ENCODE peak calls at places on chromosomes 13 and 19, in eight cellular contexts. S is CD4-positive, alpha-beta T cell; Y is activated CD4-positive, CD25-positive, alpha-beta regulatory T cell treated with anti-CD3 and anti-CD28 coated beads, Interleukin-2, amount 50 U/mL, for 16 hours; V is EH; D is substantia nigra; N is AG04449; Q is CD8-positive, alpha-beta memory T cell; R is SHP77. Z is an unnamed sample.

GRCh38 chr19:982567-983170 is 1.5 kb upstream of the WDR18 start:
- DNase-seq in S (peak), Y (peak), V (peak), D (peak), N (no peak), Q (peak), R (peak), Z (no peak)

GRCh38 chr13:31234729-31235128 is 35.0 kb downstream of the B3GLCT start:
- DNase-seq in S (no peak), Y (no peak), V (no peak), D (no peak), N (no peak), Q (no peak), R (peak), Z (no peak)

GRCh38 chr13:102311901-102312300 is 89.9 kb downstream of the FGF14 start:
- DNase-seq in S (no peak), Y (no peak), V (no peak), D (no peak), N (no peak), Q (no peak), R (no peak), Z (no peak)

GRCh38 chr19:49689133-49690072 is at the start of gene ADM5:
- DNase-seq in S (no peak), Y (no peak), V (peak), D (peak), N (no peak), Q (no peak), R (peak), Z (no peak)

GRCh38 chr13:52921194-52921593 is 72.8 kb upstream of the PCDH8 start:
- DNase-seq in S (no peak), Y (no peak), V (no peak), D (no peak), N (no peak), Q (no peak), R (no peak), Z (no peak)

GRCh38 chr13:29886446-29886845 is 36.0 kb upstream of the UBL3 start:
- DNase-seq in S (no peak), Y (peak), V (no peak), D (no peak), N (no peak), Q (peak), R (no peak), Z (no peak)

GRCh38 chr19:1286451-1286858 is 782 bp downstream of the EFNA2 start:
- DNase-seq in S (no peak), Y (no peak), V (no peak), D (no peak), N (no peak), Q (no peak), R (no peak), Z (no peak)

GRCh38 chr19:1275260-1275975 is at the start of gene FAM174C:
- DNase-seq in S (peak), Y (peak), V (peak), D (peak), N (peak), Q (peak), R (peak), Z (peak)

GRCh38 chr13:111791131-111791530 is 275.8 kb upstream of the SOX1 start:
- DNase-seq in S (no peak), Y (no peak), V (no peak), D (no peak), N (no peak), Q (no peak), R (no peak), Z (no peak)

GRCh38 chr13:62209539-62209938 is 793.9 kb upstream of the PCDH20 start:
- DNase-seq in S (no peak), Y (no peak), V (no peak), D (no peak), N (no peak), Q (no peak), R (no peak), Z (no peak)

GRCh38 chr19:52898101-52898500 is 666 bp upstream of the ZNF320 start:
- DNase-seq in S (no peak), Y (no peak), V (no peak), D (no peak), N (no peak), Q (no peak), R (no peak), Z (no peak)

GRCh38 chr13:96871470-96871869 is 122.8 kb downstream of the OXGR1 start:
- DNase-seq in S (no peak), Y (no peak), V (no peak), D (no peak), N (no peak), Q (no peak), R (no peak), Z (no peak)

GRCh38 chr13:26424181-26424580 is 133.3 kb upstream of the WASF3 start:
- DNase-seq in S (no peak), Y (no peak), V (no peak), D (no peak), N (no peak), Q (no peak), R (no peak), Z (no peak)

Z was measured in BJ.